ENCODE peak calls at places on chromosome 20, in ten cellular contexts. W is T47D; Y is non-pigmented ciliary epithelial cell; P is LoVo; E is activated CD8-positive, alpha-beta memory T cell treated with anti-CD3 and anti-CD28 coated beads, Interleukin-2, amount 50 U/mL, for 4 hours; A is HCT116; K is left lobe of liver; Q is brain microvascular endothelial cell; R is activated CD4-positive, alpha-beta memory T cell treated with anti-CD3 and anti-CD28 coated beads, Interleukin-2, amount 10 ng/mL, durations not matched to agents 7 days and 5 days; H is anterior cingulate cortex. L is an unnamed sample.

GRCh38 chr20:36571564-36572504 is 1.6 kb upstream of the TGIF2 start:
- DNase-seq in W (no peak), Y (no peak), P (no peak), E (no peak), A (no peak), K (no peak), Q (no peak), R (no peak), H (no peak), L (no peak)

GRCh38 chr20:38890497-38890818 is 35.8 kb upstream of the FAM83D start:
- DNase-seq in W (no peak), Y (no peak), P (no peak), E (no peak), A (no peak), K (no peak), Q (no peak), R (no peak), H (no peak), L (no peak)

GRCh38 chr20:38680492-38681118 is 43.7 kb upstream of the SLC32A1 start:
- DNase-seq in W (peak; percentile 81), Y (no peak), P (peak; percentile 41), E (no peak), A (no peak), K (no peak), Q (peak; percentile 17), R (peak; percentile 39), H (no peak), L (no peak)

GRCh38 chr20:48444249-48444648 is 383.6 kb downstream of the PREX1 start:
- DNase-seq in W (no peak), Y (no peak), P (no peak), E (no peak), A (no peak), K (no peak), Q (no peak), R (no peak), H (no peak), L (no peak)

GRCh38 chr20:24777746-24778145 is 171.3 kb upstream of the CST7 start:
- DNase-seq in W (no peak), Y (no peak), P (no peak), E (no peak), A (no peak), K (peak; percentile 21), Q (no peak), R (no peak), H (no peak), L (no peak)

GRCh38 chr20:21100590-21101452 is 5.3 kb downstream of the LINC00237 start:
- DNase-seq in W (no peak), Y (no peak), P (peak; percentile 42), E (peak; percentile 27), A (no peak), K (no peak), Q (no peak), R (peak; percentile 43), H (no peak), L (no peak)

GRCh38 chr20:33516882-33517281 is 27.0 kb downstream of the CBFA2T2 start:
- DNase-seq in W (no peak), Y (no peak), P (no peak), E (no peak), A (no peak), K (no peak), Q (no peak), R (no peak), H (no peak), L (no peak)

GRCh38 chr20:34753706-34754461 is 49.7 kb downstream of the TP53INP2 start:
- DNase-seq in W (peak; percentile 19), Y (no peak), P (no peak), E (no peak), A (no peak), K (no peak), Q (no peak), R (no peak), H (no peak), L (no peak)

GRCh38 chr20:5480824-5481600 is 164.3 kb upstream of the PROKR2 start:
- DNase-seq in W (peak; percentile 16), Y (no peak), P (no peak), E (no peak), A (no peak), K (no peak), Q (no peak), R (no peak), H (no peak), L (no peak)

GRCh38 chr20:8757146-8757545 is 311.7 kb upstream of the PLCB4 start:
- DNase-seq in W (no peak), Y (no peak), P (no peak), E (no peak), A (no peak), K (no peak), Q (peak; percentile 66), R (no peak), H (no peak), L (no peak)

GRCh38 chr20:15491564-15491963 is 1081.7 kb downstream of the KIF16B start:
- DNase-seq in W (peak; percentile 53), Y (no peak), P (no peak), E (no peak), A (no peak), K (no peak), Q (no peak), R (no peak), H (no peak), L (no peak)

GRCh38 chr20:17835941-17836861 is 132.4 kb downstream of the SNX5 start:
- DNase-seq in W (no peak), Y (peak; percentile 43), P (no peak), E (no peak), A (no peak), K (no peak), Q (no peak), R (no peak), H (no peak), L (no peak)

GRCh38 chr20:61123286-61123685 is 128.8 kb upstream of the CDH4 start:
- DNase-seq in W (no peak), Y (no peak), P (no peak), E (no peak), A (no peak), K (no peak), Q (no peak), R (no peak), H (no peak), L (no peak)

GRCh38 chr20:58708246-58708931 is 15.8 kb downstream of the NPEPL1 start:
- DNase-seq in W (no peak), Y (no peak), P (no peak), E (no peak), A (no peak), K (peak; percentile 36), Q (no peak), R (peak; percentile 12), H (no peak), L (no peak)

GRCh38 chr20:14711681-14712080 is 374.3 kb upstream of the FLRT3 start:
- DNase-seq in W (no peak), Y (peak; percentile 1), P (no peak), E (no peak), A (no peak), K (no peak), Q (no peak), R (no peak), H (no peak), L (no peak)

GRCh38 chr20:13543783-13544182 is 94.9 kb downstream of the TASP1 start:
- DNase-seq in W (no peak), Y (no peak), P (no peak), E (no peak), A (no peak), K (no peak), Q (no peak), R (no peak), H (no peak), L (no peak)

GRCh38 chr20:33656783-33657703 is 5.1 kb upstream of the C20orf144 start:
- DNase-seq in W (no peak), Y (no peak), P (no peak), E (no peak), A (no peak), K (no peak), Q (no peak), R (no peak), H (no peak), L (no peak)

GRCh38 chr20:20411382-20411781 is 43.5 kb downstream of the INSM1 start:
- DNase-seq in W (no peak), Y (no peak), P (no peak), E (no peak), A (no peak), K (no peak), Q (no peak), R (no peak), H (no peak), L (no peak)

GRCh38 chr20:53786071-53786444 is 192.4 kb upstream of the ZNF217 start:
- DNase-seq in W (peak; percentile 91), Y (no peak), P (peak; percentile 92), E (no peak), A (no peak), K (no peak), Q (no peak), R (no peak), H (no peak), L (no peak)

GRCh38 chr20:4469910-4470309 is 251.8 kb upstream of the PRND start:
- DNase-seq in W (no peak), Y (no peak), P (no peak), E (no peak), A (no peak), K (no peak), Q (no peak), R (no peak), H (no peak), L (no peak)

GRCh38 chr20:1876217-1876921 is 18.8 kb upstream of the SIRPA start:
- DNase-seq in W (peak; percentile 69), Y (no peak), P (no peak), E (no peak), A (no peak), K (no peak), Q (no peak), R (no peak), H (no peak), L (no peak)

GRCh38 chr20:35947489-35947888 is 6.8 kb downstream of the SCAND1 start:
- DNase-seq in W (peak; percentile 72), Y (no peak), P (no peak), E (peak; percentile 23), A (peak; percentile 42), K (peak; percentile 57), Q (no peak), R (peak; percentile 40), H (no peak), L (no peak)

GRCh38 chr20:43949741-43950618 is 35.3 kb downstream of the TOX2 start:
- DNase-seq in W (no peak), Y (no peak), P (no peak), E (peak; percentile 58), A (no peak), K (no peak), Q (peak; percentile 54), R (peak; percentile 93), H (no peak), L (no peak)

GRCh38 chr20:61279621-61280150 is 27.6 kb downstream of the CDH4 start:
- DNase-seq in W (no peak), Y (no peak), P (no peak), E (no peak), A (no peak), K (no peak), Q (no peak), R (no peak), H (no peak), L (no peak)

GRCh38 chr20:34637245-34638185 is 39.4 kb downstream of the PIGU start:
- DNase-seq in W (no peak), Y (peak; percentile 43), P (no peak), E (no peak), A (no peak), K (no peak), Q (peak; percentile 61), R (no peak), H (no peak), L (peak; percentile 78)

GRCh38 chr20:6764619-6765018 is 2.9 kb upstream of the BMP2 start:
- DNase-seq in W (no peak), Y (no peak), P (no peak), E (no peak), A (no peak), K (no peak), Q (no peak), R (no peak), H (no peak), L (no peak)

GRCh38 chr20:56348306-56348695 is 10.5 kb upstream of the FAM210B start:
- DNase-seq in W (no peak), Y (no peak), P (no peak), E (no peak), A (no peak), K (peak; percentile 54), Q (no peak), R (no peak), H (no peak), L (no peak)

GRCh38 chr20:44651507-44652373 is at the start of gene ADA:
- DNase-seq in W (peak; percentile 63), Y (no peak), P (peak; percentile 64), E (peak; percentile 49), A (no peak), K (peak; percentile 81), Q (peak; percentile 25), R (peak; percentile 61), H (no peak), L (no peak)